ENCODE peak calls at places on chromosomes 6 and 20, in ten cellular contexts. X is tibial nerve, J is progenitor cell of endocrine pancreas, A is mammary epithelial cell, Q is bronchial epithelial cell, G is cardiac muscle cell, D is HFFc6, O is AG10803, S is OCI-LY7, U is astrocyte of the cerebellum. F is an unnamed sample.

GRCh38 chr6:90249458-90249857 is 47.2 kb downstream of the BACH2 start:
- DNase-seq in A (no peak), S (no peak), O (no peak), U (no peak), Q (no peak), J (no peak), X (no peak), G (no peak), D (no peak), F (no peak)

GRCh38 chr20:39886650-39887190 is 802.3 kb downstream of the MAFB start:
- DNase-seq in G (no peak), D (no peak), U (no peak), A (no peak), X (peak), Q (no peak), J (no peak), S (no peak), O (no peak), F (no peak)

GRCh38 chr20:32456869-32457421 is 98.8 kb downstream of the ASXL1 start:
- DNase-seq in O (peak), A (no peak), U (no peak), X (no peak), S (peak), G (peak), J (peak), Q (no peak), D (peak), F (no peak)

GRCh38 chr20:55649254-55649653 is 356.1 kb downstream of the CBLN4 start:
- DNase-seq in D (no peak), U (no peak), O (no peak), J (no peak), A (peak), G (no peak), S (no peak), X (no peak), Q (no peak), F (no peak)

GRCh38 chr20:44056010-44056698 is 130.8 kb downstream of the JPH2 start:
- DNase-seq in D (no peak), S (no peak), J (peak), X (no peak), A (no peak), O (no peak), U (no peak), Q (peak), G (peak), F (no peak)

GRCh38 chr6:94501546-94501945 is 1075.8 kb upstream of the MANEA start:
- DNase-seq in U (no peak), Q (peak), A (peak), D (no peak), G (no peak), S (no peak), J (no peak), X (no peak), O (no peak), F (no peak)

GRCh38 chr6:78832091-78832808 is 35.1 kb upstream of the IRAK1BP1 start:
- DNase-seq in Q (no peak), D (no peak), S (no peak), J (no peak), O (no peak), A (peak), U (no peak), X (no peak), G (no peak), F (no peak)

GRCh38 chr6:129567374-129567773 is 142.6 kb downstream of the ARHGAP18 start:
- DNase-seq in X (peak), J (no peak), A (no peak), D (no peak), Q (peak), G (peak), O (peak), U (no peak), S (no peak), F (no peak)

GRCh38 chr6:35140991-35141720 is at the start of gene TCP11:
- DNase-seq in U (no peak), O (peak), X (no peak), A (no peak), D (no peak), Q (no peak), S (no peak), J (no peak), G (no peak), F (no peak)

GRCh38 chr20:22339091-22339881 is 245.1 kb downstream of the FOXA2 start:
- DNase-seq in G (peak), U (peak), D (peak), S (peak), A (peak), O (peak), Q (peak), X (peak), J (peak), F (no peak)

GRCh38 chr6:41713650-41714291 is 21.6 kb downstream of the TFEB start:
- DNase-seq in S (no peak), D (peak), J (no peak), U (no peak), A (peak), X (no peak), G (no peak), O (no peak), Q (peak), F (no peak)

GRCh38 chr6:36897629-36898028 is 11.9 kb downstream of the C6orf89 start:
- DNase-seq in U (no peak), O (no peak), Q (no peak), J (no peak), A (peak), X (peak), S (peak), D (no peak), G (peak), F (no peak)
- TF ChIP-seq CTCF in U (peak), O (peak), Q (no peak), J (no peak), A (peak), X (no peak), S (peak), D (peak), G (no peak), F (no peak)

DNA sequence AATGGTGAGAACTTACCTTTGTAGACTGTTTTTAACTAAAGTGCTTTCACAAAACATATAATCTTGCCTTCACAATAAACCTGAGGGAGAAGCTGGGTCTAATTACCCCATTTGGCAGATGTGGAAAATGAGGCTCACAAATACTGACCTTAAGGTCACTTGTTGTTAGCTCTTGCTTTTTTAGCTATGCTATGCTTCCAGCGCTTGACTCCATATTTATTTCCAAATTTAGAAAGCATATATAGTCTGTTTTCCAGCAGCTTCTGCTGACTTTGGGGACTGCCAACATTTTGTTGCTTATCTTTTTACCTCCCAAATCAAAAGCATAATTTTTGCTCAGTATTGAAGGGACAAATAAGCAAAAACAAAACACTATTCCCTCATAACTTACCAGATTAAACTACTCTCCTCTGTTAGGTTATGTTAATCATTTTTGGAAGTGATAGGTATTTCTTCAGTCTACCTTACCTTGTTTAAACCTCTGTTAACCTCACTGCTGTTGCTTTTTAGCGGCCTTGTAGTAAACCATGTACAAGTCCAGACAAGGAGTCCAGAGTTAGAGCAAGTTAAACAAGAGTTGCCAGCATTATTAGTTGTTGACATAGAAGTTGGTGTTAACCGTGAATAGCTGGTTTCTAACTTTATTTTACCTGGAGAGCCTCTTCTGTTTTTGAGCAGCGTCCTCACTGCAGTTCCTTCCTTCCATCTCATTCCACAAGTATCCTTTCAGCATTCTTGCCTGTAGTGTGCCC is 4.9 kb upstream of the BTBD3 start:
- DNase-seq in U (no peak), O (no peak), G (no peak), Q (peak), D (no peak), X (no peak), S (no peak), J (no peak), A (peak), F (no peak)
- TF ChIP-seq CTCF in U (no peak), O (no peak), G (no peak), Q (no peak), D (no peak), X (no peak), S (no peak), J (no peak), A (no peak), F (no peak)

DNA sequence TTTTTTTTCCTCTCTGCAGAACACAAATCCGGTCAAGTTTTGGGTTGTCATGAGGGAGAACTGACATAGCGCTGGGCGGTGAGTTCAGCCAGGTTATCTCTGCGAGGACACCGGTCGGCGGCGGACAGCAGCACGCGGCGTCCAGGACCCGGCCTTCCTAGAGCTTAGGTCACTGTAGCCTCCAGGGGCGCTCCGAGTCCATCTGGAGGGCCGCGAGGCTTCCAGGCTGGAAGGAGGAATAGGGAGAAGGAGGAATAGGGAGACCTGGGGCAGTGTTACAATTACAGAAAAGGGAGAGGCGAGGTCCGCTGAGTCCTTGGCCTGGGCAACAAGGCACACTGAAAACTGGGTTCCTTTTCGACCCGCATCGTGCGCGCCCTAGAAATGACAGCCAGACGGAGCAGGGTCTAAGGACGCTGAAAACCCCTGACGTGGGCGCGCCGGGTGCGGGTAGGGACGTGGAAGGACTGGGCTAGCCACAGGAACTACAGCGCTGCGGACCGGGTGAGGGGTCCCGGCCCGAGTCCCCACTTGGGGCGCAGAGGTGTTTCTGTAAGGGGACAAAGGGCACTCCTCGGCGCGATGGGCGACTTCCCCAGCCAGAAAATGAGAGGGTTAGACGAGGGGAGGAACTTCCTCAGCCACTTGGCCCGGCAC is 536 bp upstream of the FNDC1 start:
- DNase-seq in Q (no peak), O (peak), U (no peak), S (no peak), J (peak), G (peak), A (no peak), X (peak), D (no peak), F (no peak)
- TF ChIP-seq CTCF in Q (no peak), O (peak), U (peak), S (no peak), J (peak), G (peak), A (no peak), X (peak), D (peak), F (peak)

GRCh38 chr6:109527989-109528388 is 45.0 kb upstream of the ZBTB24 start:
- DNase-seq in D (no peak), G (peak), O (no peak), Q (peak), X (no peak), S (peak), A (peak), U (no peak), J (no peak), F (no peak)
- TF ChIP-seq CTCF in D (peak), G (peak), O (peak), Q (no peak), X (no peak), S (peak), A (peak), U (peak), J (peak), F (no peak)

GRCh38 chr6:26249959-26250805 is 114.8 kb upstream of the BTN3A2 start:
- DNase-seq in U (peak), O (peak), A (peak), J (peak), D (peak), S (no peak), X (peak), Q (peak), G (peak), F (no peak)
- TF ChIP-seq CTCF in U (peak), O (peak), A (peak), J (peak), D (peak), S (peak), X (no peak), Q (peak), G (peak), F (peak)